ENCODE peak calls at places on chromosomes 13 and 19, in eight cellular contexts. A is cardiac muscle cell, W is activated B cell treated with CpG ODN at 0.5 μM for 24 hours, J is H1, N is OCI-LY7, U is sigmoid colon, K is ovary, G is lung. H is an unnamed sample.
A peak's percentile ranks its signal among the peaks of the same experiment; 100 is the strongest.

GRCh38 chr13:73893833-73894232 is 240.4 kb downstream of the KLF12 start:
- DNase-seq in A (no peak), W (no peak), J (no peak), N (no peak), U (no peak), K (no peak), G (no peak), H (no peak)

GRCh38 chr19:40726279-40726678 is 9.4 kb downstream of the ITPKC start:
- DNase-seq in A (no peak), W (no peak), J (no peak), N (no peak), U (no peak), K (no peak), G (no peak), H (no peak)

GRCh38 chr13:32669030-32669646 is 82.9 kb downstream of the PDS5B start:
- DNase-seq in A (peak; percentile 74), W (no peak), J (no peak), N (peak; percentile 79), U (no peak), K (no peak), G (no peak), H (peak; percentile 55)

GRCh38 chr19:38478273-38478971 is 44.9 kb downstream of the RYR1 start:
- DNase-seq in A (peak; percentile 8), W (no peak), J (no peak), N (peak; percentile 44), U (no peak), K (no peak), G (no peak), H (peak; percentile 28)

GRCh38 chr19:12666305-12667048 is at the start of the genes MAN2B1 and WDR83:
- DNase-seq in A (peak; percentile 71), W (peak; percentile 83), J (peak; percentile 85), N (peak; percentile 85), U (peak; percentile 83), K (peak; percentile 73), G (peak; percentile 71), H (peak; percentile 78)

GRCh38 chr13:37403776-37404497 is 194.6 kb downstream of the POSTN start:
- DNase-seq in A (peak; percentile 81), W (no peak), J (no peak), N (no peak), U (no peak), K (no peak), G (no peak), H (no peak)

GRCh38 chr13:90591260-90591926 is 756.1 kb upstream of the MIR17HG start:
- DNase-seq in A (peak; percentile 54), W (no peak), J (no peak), N (no peak), U (no peak), K (no peak), G (no peak), H (no peak)

GRCh38 chr13:30403491-30403890 is 18.8 kb upstream of the UBE2L5 start:
- DNase-seq in A (no peak), W (no peak), J (no peak), N (no peak), U (no peak), K (no peak), G (no peak), H (no peak)

GRCh38 chr19:12974301-12975220 is 5.2 kb downstream of the DAND5 start:
- DNase-seq in A (no peak), W (no peak), J (no peak), N (no peak), U (no peak), K (no peak), G (no peak), H (no peak)

GRCh38 chr19:8363803-8364771 is at the start of gene ANGPTL4:
- DNase-seq in A (peak; percentile 92), W (no peak), J (peak; percentile 85), N (no peak), U (peak; percentile 94), K (no peak), G (peak; percentile 60), H (peak; percentile 89)

GRCh38 chr19:44874317-44874716 is 16.7 kb upstream of the TOMM40 start:
- DNase-seq in A (no peak), W (no peak), J (no peak), N (no peak), U (no peak), K (no peak), G (no peak), H (no peak)

GRCh38 chr19:39223703-39224279 is 19.7 kb upstream of the SYCN start:
- DNase-seq in A (peak; percentile 56), W (no peak), J (peak; percentile 65), N (no peak), U (no peak), K (no peak), G (no peak), H (peak; percentile 23)

GRCh38 chr19:50870417-50871089 is 2.7 kb upstream of the KLK2 start:
- DNase-seq in A (peak; percentile 21), W (no peak), J (peak; percentile 52), N (no peak), U (peak; percentile 59), K (no peak), G (no peak), H (no peak)
- TF ChIP-seq CTCF in A (peak; percentile 20), W (no peak), J (peak; percentile 60), N (no peak), U (no peak), K (no peak), G (no peak), H (no peak)

GRCh38 chr13:96792188-96792587 is 202.1 kb downstream of the OXGR1 start:
- DNase-seq in A (no peak), W (no peak), J (no peak), N (no peak), U (no peak), K (no peak), G (no peak), H (no peak)

GRCh38 chr13:96792736-96793444 is 201.4 kb downstream of the OXGR1 start:
- DNase-seq in A (peak; percentile 2), W (no peak), J (no peak), N (no peak), U (no peak), K (no peak), G (no peak), H (no peak)

GRCh38 chr13:96796234-96796633 is 198.0 kb downstream of the OXGR1 start:
- DNase-seq in A (no peak), W (no peak), J (no peak), N (no peak), U (no peak), K (no peak), G (no peak), H (no peak)
- TF ChIP-seq CTCF in A (no peak), W (no peak), J (peak; percentile 25), N (no peak), U (no peak), K (no peak), G (no peak), H (peak; percentile 52)

GRCh38 chr19:19345232-19345631 is 24.6 kb downstream of the MAU2 start:
- DNase-seq in A (no peak), W (no peak), J (no peak), N (no peak), U (no peak), K (no peak), G (no peak), H (no peak)

GRCh38 chr19:19343762-19344161 is 23.1 kb downstream of the MAU2 start:
- DNase-seq in A (no peak), W (no peak), J (no peak), N (no peak), U (no peak), K (no peak), G (no peak), H (no peak)

GRCh38 chr19:19341026-19341425 is 20.4 kb downstream of the MAU2 start:
- DNase-seq in A (no peak), W (no peak), J (no peak), N (no peak), U (no peak), K (no peak), G (no peak), H (no peak)

GRCh38 chr19:19342086-19343015 is 21.7 kb downstream of the MAU2 start:
- DNase-seq in A (peak; percentile 70), W (no peak), J (peak; percentile 95), N (peak; percentile 57), U (no peak), K (peak; percentile 57), G (peak; percentile 67), H (peak; percentile 66)

DNA sequence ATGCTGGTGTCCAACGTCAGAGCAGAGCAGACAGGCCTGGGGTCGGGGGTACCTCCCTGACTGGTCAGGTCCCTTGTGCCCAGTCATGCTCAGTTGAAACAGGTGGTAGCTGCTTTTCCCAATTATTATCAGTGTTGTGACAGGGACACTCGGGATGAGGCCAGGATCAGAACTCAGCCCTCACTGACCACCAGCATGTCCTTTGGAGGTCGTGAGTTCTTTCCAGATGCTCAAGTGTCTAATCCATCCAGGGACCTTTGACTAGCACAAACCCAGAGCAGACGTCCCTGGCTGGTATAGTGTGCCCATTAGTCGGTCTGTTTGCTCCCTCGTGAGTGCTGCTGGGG is 22.4 kb downstream of the MAU2 start:
- DNase-seq in A (no peak), W (no peak), J (no peak), N (no peak), U (no peak), K (no peak), G (no peak), H (no peak)
- TF ChIP-seq CTCF in A (no peak), W (no peak), J (no peak), N (peak; percentile 41), U (peak; percentile 18), K (no peak), G (no peak), H (peak; percentile 2)

GRCh38 chr13:109729031-109729870 is 57.1 kb downstream of the IRS2 start:
- DNase-seq in A (peak; percentile 38), W (no peak), J (no peak), N (no peak), U (no peak), K (no peak), G (no peak), H (no peak)

GRCh38 chr13:109725297-109725696 is 61.1 kb downstream of the IRS2 start:
- DNase-seq in A (no peak), W (no peak), J (no peak), N (no peak), U (no peak), K (no peak), G (no peak), H (no peak)

GRCh38 chr13:109725995-109726637 is 60.3 kb downstream of the IRS2 start:
- DNase-seq in A (no peak), W (no peak), J (no peak), N (no peak), U (no peak), K (no peak), G (no peak), H (no peak)

GRCh38 chr13:109727251-109727650 is 59.1 kb downstream of the IRS2 start:
- DNase-seq in A (no peak), W (no peak), J (no peak), N (no peak), U (no peak), K (no peak), G (no peak), H (no peak)

DNA sequence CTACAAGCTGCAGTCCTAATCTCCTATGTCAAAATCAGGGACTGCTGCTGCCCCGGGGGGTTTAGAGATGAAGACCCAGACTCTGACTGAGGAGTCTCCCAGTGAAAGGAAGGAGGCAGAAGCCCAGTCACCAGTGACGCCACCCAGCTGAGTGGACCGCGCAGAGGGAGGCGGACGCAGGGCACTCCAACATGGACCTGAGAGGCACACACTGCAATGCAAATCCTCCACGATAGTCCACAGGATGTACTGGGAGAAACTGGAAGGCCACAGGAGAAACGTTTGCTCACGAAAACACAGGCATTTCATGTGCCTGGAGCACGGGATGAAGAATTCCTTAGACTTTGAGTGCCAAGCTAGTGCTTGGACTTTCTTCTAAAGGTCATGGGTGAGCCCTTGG is 58.3 kb downstream of the IRS2 start:
- DNase-seq in A (no peak), W (no peak), J (no peak), N (no peak), U (no peak), K (no peak), G (no peak), H (no peak)
- TF ChIP-seq CTCF in A (no peak), W (no peak), J (no peak), N (no peak), U (no peak), K (no peak), G (no peak), H (no peak)